ENCODE peak calls at places on chromosomes 3 and 15, in eight cellular contexts. One of them, this sample, is unnamed.

GRCh38 chr3:9279959-9280358 is 30.5 kb upstream of the SRGAP3 start:
- DNase-seq in AG10803: peak
- DNase-seq in HFFc6: no peak
- DNase-seq in astrocyte of the spinal cord: peak
- DNase-seq in stimulated activated CD8-positive, alpha-beta memory T cell treated with anti-CD3 and anti-CD28 coated beads, Interleukin-12 subunit alpha, Interleukin-12 subunit beta, amount 100 ng/mL, for 1 hour: no peak
- DNase-seq in aorta: no peak
- DNase-seq in NCI-H2029: no peak
- DNase-seq in progenitor cell of endocrine pancreas: no peak
- DNase-seq in this sample: no peak

GRCh38 chr3:115683773-115684172 is 60.5 kb downstream of the GAP43 start:
- DNase-seq in AG10803: no peak
- DNase-seq in HFFc6: no peak
- DNase-seq in astrocyte of the spinal cord: no peak
- DNase-seq in stimulated activated CD8-positive, alpha-beta memory T cell treated with anti-CD3 and anti-CD28 coated beads, Interleukin-12 subunit alpha, Interleukin-12 subunit beta, amount 100 ng/mL, for 1 hour: no peak
- DNase-seq in aorta: no peak
- DNase-seq in NCI-H2029: no peak
- DNase-seq in progenitor cell of endocrine pancreas: no peak
- DNase-seq in this sample: no peak

GRCh38 chr15:100247228-100248225 is 94.2 kb downstream of the ADAMTS17 start:
- DNase-seq in AG10803: no peak
- DNase-seq in HFFc6: no peak
- DNase-seq in astrocyte of the spinal cord: no peak
- DNase-seq in stimulated activated CD8-positive, alpha-beta memory T cell treated with anti-CD3 and anti-CD28 coated beads, Interleukin-12 subunit alpha, Interleukin-12 subunit beta, amount 100 ng/mL, for 1 hour: no peak
- DNase-seq in aorta: no peak
- DNase-seq in NCI-H2029: no peak
- DNase-seq in progenitor cell of endocrine pancreas: no peak
- DNase-seq in this sample: no peak

GRCh38 chr15:66165856-66166255 is 87.7 kb downstream of the MEGF11 start:
- DNase-seq in AG10803: no peak
- DNase-seq in HFFc6: no peak
- DNase-seq in astrocyte of the spinal cord: no peak
- DNase-seq in stimulated activated CD8-positive, alpha-beta memory T cell treated with anti-CD3 and anti-CD28 coated beads, Interleukin-12 subunit alpha, Interleukin-12 subunit beta, amount 100 ng/mL, for 1 hour: no peak
- DNase-seq in aorta: no peak
- DNase-seq in NCI-H2029: no peak
- DNase-seq in progenitor cell of endocrine pancreas: no peak
- DNase-seq in this sample: no peak

GRCh38 chr3:77370413-77370812 is 330.5 kb downstream of the ROBO2 start:
- DNase-seq in AG10803: peak
- DNase-seq in HFFc6: peak
- DNase-seq in astrocyte of the spinal cord: peak
- DNase-seq in stimulated activated CD8-positive, alpha-beta memory T cell treated with anti-CD3 and anti-CD28 coated beads, Interleukin-12 subunit alpha, Interleukin-12 subunit beta, amount 100 ng/mL, for 1 hour: no peak
- DNase-seq in aorta: peak
- DNase-seq in NCI-H2029: no peak
- DNase-seq in progenitor cell of endocrine pancreas: no peak
- DNase-seq in this sample: peak

GRCh38 chr15:85757073-85757938 is 37.4 kb downstream of the KLHL25 start:
- DNase-seq in AG10803: no peak
- DNase-seq in HFFc6: no peak
- DNase-seq in astrocyte of the spinal cord: no peak
- DNase-seq in stimulated activated CD8-positive, alpha-beta memory T cell treated with anti-CD3 and anti-CD28 coated beads, Interleukin-12 subunit alpha, Interleukin-12 subunit beta, amount 100 ng/mL, for 1 hour: no peak
- DNase-seq in aorta: peak
- DNase-seq in NCI-H2029: no peak
- DNase-seq in progenitor cell of endocrine pancreas: no peak
- DNase-seq in this sample: no peak

GRCh38 chr15:25092661-25093060 is 137.9 kb downstream of the SNRPN start:
- DNase-seq in AG10803: no peak
- DNase-seq in HFFc6: no peak
- DNase-seq in astrocyte of the spinal cord: peak
- DNase-seq in stimulated activated CD8-positive, alpha-beta memory T cell treated with anti-CD3 and anti-CD28 coated beads, Interleukin-12 subunit alpha, Interleukin-12 subunit beta, amount 100 ng/mL, for 1 hour: no peak
- DNase-seq in aorta: no peak
- DNase-seq in NCI-H2029: no peak
- DNase-seq in progenitor cell of endocrine pancreas: no peak
- DNase-seq in this sample: peak

GRCh38 chr3:28575748-28576589 is 227.3 kb upstream of the AZI2 start:
- DNase-seq in AG10803: peak
- DNase-seq in HFFc6: no peak
- DNase-seq in astrocyte of the spinal cord: no peak
- DNase-seq in stimulated activated CD8-positive, alpha-beta memory T cell treated with anti-CD3 and anti-CD28 coated beads, Interleukin-12 subunit alpha, Interleukin-12 subunit beta, amount 100 ng/mL, for 1 hour: no peak
- DNase-seq in aorta: peak
- DNase-seq in NCI-H2029: peak
- DNase-seq in progenitor cell of endocrine pancreas: peak
- DNase-seq in this sample: peak

GRCh38 chr15:58361291-58361759 is 70.5 kb upstream of the LIPC start:
- DNase-seq in AG10803: peak
- DNase-seq in HFFc6: peak
- DNase-seq in astrocyte of the spinal cord: peak
- DNase-seq in stimulated activated CD8-positive, alpha-beta memory T cell treated with anti-CD3 and anti-CD28 coated beads, Interleukin-12 subunit alpha, Interleukin-12 subunit beta, amount 100 ng/mL, for 1 hour: no peak
- DNase-seq in aorta: no peak
- DNase-seq in NCI-H2029: peak
- DNase-seq in progenitor cell of endocrine pancreas: no peak
- DNase-seq in this sample: peak

GRCh38 chr3:36763850-36764703 is at the start of gene DCLK3:
- DNase-seq in AG10803: no peak
- DNase-seq in HFFc6: no peak
- DNase-seq in astrocyte of the spinal cord: no peak
- DNase-seq in stimulated activated CD8-positive, alpha-beta memory T cell treated with anti-CD3 and anti-CD28 coated beads, Interleukin-12 subunit alpha, Interleukin-12 subunit beta, amount 100 ng/mL, for 1 hour: no peak
- DNase-seq in aorta: peak
- DNase-seq in NCI-H2029: peak
- DNase-seq in progenitor cell of endocrine pancreas: peak
- DNase-seq in this sample: no peak

GRCh38 chr3:106836906-106837305 is 540.3 kb upstream of the CCDC54 start:
- DNase-seq in AG10803: no peak
- DNase-seq in HFFc6: no peak
- DNase-seq in astrocyte of the spinal cord: no peak
- DNase-seq in stimulated activated CD8-positive, alpha-beta memory T cell treated with anti-CD3 and anti-CD28 coated beads, Interleukin-12 subunit alpha, Interleukin-12 subunit beta, amount 100 ng/mL, for 1 hour: no peak
- DNase-seq in aorta: no peak
- DNase-seq in NCI-H2029: no peak
- DNase-seq in progenitor cell of endocrine pancreas: no peak
- DNase-seq in this sample: no peak

This sample was measured in fibroblast of pulmonary artery.